ENCODE peak calls at places on chromosomes 12 and 14, in six cellular contexts. V, I, A, O, P and E are unnamed samples.

GRCh38 chr12:102107970-102108369 is 11.9 kb downstream of the NUP37 start:
- DNase-seq in P (no peak), V (no peak), I (peak), A (no peak), O (no peak), E (no peak)

GRCh38 chr12:51210690-51211395 is 7.0 kb downstream of the POU6F1 start:
- DNase-seq in V (no peak), A (no peak), P (no peak), O (no peak), I (no peak), E (no peak)

GRCh38 chr12:25051583-25052190 is 102.8 kb upstream of the BCAT1 start:
- DNase-seq in V (no peak), O (no peak), A (no peak), I (no peak), P (no peak), E (no peak)

GRCh38 chr14:23339506-23340268 is 13.0 kb downstream of the SLC22A17 start:
- DNase-seq in P (no peak), O (no peak), A (no peak), V (no peak), I (no peak), E (no peak)

GRCh38 chr12:7512528-7512927 is 9.0 kb upstream of the CD163 start:
- DNase-seq in P (no peak), A (peak), O (no peak), V (no peak), I (peak), E (no peak)

GRCh38 chr14:71702799-71703198 is 229.4 kb upstream of the RGS6 start:
- DNase-seq in O (no peak), P (no peak), I (no peak), V (no peak), A (no peak), E (no peak)

GRCh38 chr14:104696671-104697316 is 7.4 kb downstream of the INF2 start:
- DNase-seq in O (no peak), V (no peak), P (no peak), I (no peak), A (no peak), E (no peak)

GRCh38 chr12:108950991-108951739 is 69.7 kb downstream of the SVOP start:
- DNase-seq in O (peak), I (peak), A (peak), P (peak), V (peak), E (peak)

GRCh38 chr12:39617887-39618286 is 1.7 kb downstream of the ABCD2 start:
- DNase-seq in V (no peak), A (no peak), I (no peak), P (no peak), O (no peak), E (no peak)

GRCh38 chr12:11958216-11959091 is 112.3 kb upstream of the BCL2L14 start:
- DNase-seq in V (no peak), A (no peak), P (no peak), I (peak), O (no peak), E (no peak)

GRCh38 chr12:90253674-90254181 is 545.1 kb upstream of the ATP2B1 start:
- DNase-seq in V (peak), I (peak), A (peak), P (peak), O (no peak), E (no peak)